ENCODE peak calls at places on chromosome 2, in six cellular contexts. Z is stimulated activated effector memory CD8-positive, alpha-beta T cell treated with anti-CD3 and anti-CD28 coated beads, Interleukin-12 subunit alpha, Interleukin-12 subunit beta, amount 100 ng/mL, for 72 hours; U is activated CD8-positive, alpha-beta T cell treated with anti-CD3 and anti-CD28 coated beads for 36 hours; J is left cardiac atrium; N is HepG2; P is A549. G is an unnamed sample.

GRCh38 chr2:179252439-179252838 is 12.2 kb downstream of the SESTD1 start:
- ATAC-seq in N (no peak), Z (no peak), P (no peak), U (no peak), J (no peak), G (peak; percentile 55)

GRCh38 chr2:187003038-187003543 is 154.1 kb upstream of the ZSWIM2 start:
- ATAC-seq in P (no peak), U (no peak), J (no peak), Z (no peak), N (no peak), G (no peak)

GRCh38 chr2:10880586-10881321 is 31.0 kb upstream of the KCNF1 start:
- ATAC-seq in N (no peak), Z (no peak), J (peak; percentile 12), P (no peak), U (no peak), G (peak; percentile 66)

GRCh38 chr2:171824086-171824485 is 70.0 kb downstream of the SLC25A12 start:
- ATAC-seq in Z (no peak), U (no peak), P (no peak), J (no peak), N (no peak), G (no peak)

GRCh38 chr2:182903566-182903965 is 37.1 kb upstream of the FRZB start:
- ATAC-seq in U (no peak), Z (no peak), J (peak; percentile 34), P (no peak), N (no peak), G (no peak)

GRCh38 chr2:236703310-236703709 is 133.7 kb downstream of the ACKR3 start:
- ATAC-seq in N (no peak), U (no peak), P (no peak), J (no peak), Z (no peak), G (no peak)

GRCh38 chr2:233063269-233063975 is 3.3 kb downstream of the INPP5D start:
- ATAC-seq in Z (no peak), U (peak; percentile 10), J (no peak), P (peak; percentile 56), N (peak; percentile 62), G (peak; percentile 72)

GRCh38 chr2:173669271-173669853 is 295.8 kb downstream of the SP3 start:
- ATAC-seq in P (no peak), N (no peak), U (no peak), J (no peak), Z (no peak), G (no peak)

G was measured in stimulated activated memory B cell treated with anti-CD40 and anti-IgM and Interleukin-4, amounts not matched to agents 10 μg/mL and 1 μg/mL and 100 μg/mL, for 72 hours.